ENCODE peak calls at places on chromosome 13, in eight cellular contexts. M is Panc1; Q is activated gamma-delta T cell treated with anti-CD3 and anti-CD28 coated beads, Interleukin-2, amount 50 U/mL, for 16 hours; U is memory B cell; G is psoas muscle; V is activated CD4-positive, CD25-positive, alpha-beta regulatory T cell; J is cardiac muscle cell; R is activated T-cell treated with anti-CD3 and anti-CD28 coated beads for 1 hour. X is an unnamed sample.

GRCh38 chr13:96075953-96076543 is 13.9 kb upstream of the HS6ST3 start:
- DNase-seq in M (no peak), Q (no peak), U (no peak), G (no peak), V (no peak), J (peak; percentile 48), R (no peak), X (no peak)

GRCh38 chr13:113209336-113209879 is at the start of gene CUL4A:
- DNase-seq in M (no peak), Q (peak; percentile 54), U (no peak), G (peak; percentile 84), V (peak; percentile 49), J (peak; percentile 82), R (peak; percentile 64), X (peak; percentile 61)

GRCh38 chr13:79491715-79492114 is 10.8 kb downstream of the NDFIP2 start:
- DNase-seq in M (no peak), Q (no peak), U (no peak), G (no peak), V (no peak), J (peak; percentile 74), R (no peak), X (no peak)

GRCh38 chr13:54742984-54743383 is 1714.4 kb downstream of the OLFM4 start:
- DNase-seq in M (no peak), Q (no peak), U (no peak), G (no peak), V (no peak), J (no peak), R (no peak), X (no peak)

GRCh38 chr13:59746291-59746962 is 417.3 kb downstream of the DIAPH3 start:
- DNase-seq in M (no peak), Q (no peak), U (no peak), G (no peak), V (no peak), J (peak; percentile 21), R (no peak), X (no peak)

GRCh38 chr13:43054803-43055802 is 31.7 kb downstream of the DNAJC15 start:
- DNase-seq in M (no peak), Q (no peak), U (no peak), G (no peak), V (no peak), J (peak; percentile 88), R (no peak), X (no peak)

GRCh38 chr13:50370303-50370950 is 355.2 kb downstream of the KCNRG start:
- DNase-seq in M (no peak), Q (no peak), U (no peak), G (no peak), V (no peak), J (no peak), R (no peak), X (no peak)

GRCh38 chr13:72963762-72964161 is 95.0 kb upstream of the KLF5 start:
- DNase-seq in M (no peak), Q (no peak), U (no peak), G (no peak), V (no peak), J (no peak), R (no peak), X (no peak)

GRCh38 chr13:49410006-49410405 is 33.9 kb downstream of the CAB39L start:
- DNase-seq in M (no peak), Q (no peak), U (no peak), G (no peak), V (no peak), J (no peak), R (no peak), X (no peak)

GRCh38 chr13:98810746-98811145 is 58.3 kb upstream of the SLC15A1 start:
- DNase-seq in M (no peak), Q (no peak), U (no peak), G (no peak), V (no peak), J (no peak), R (no peak), X (no peak)

GRCh38 chr13:31767175-31767900 is 28.0 kb downstream of the RXFP2 start:
- DNase-seq in M (no peak), Q (no peak), U (no peak), G (no peak), V (no peak), J (peak; percentile 88), R (no peak), X (no peak)

GRCh38 chr13:41456768-41457588 is at the start of gene RGCC:
- DNase-seq in M (no peak), Q (peak; percentile 87), U (peak; percentile 75), G (peak; percentile 83), V (peak; percentile 84), J (peak; percentile 43), R (peak; percentile 92), X (peak; percentile 80)

GRCh38 chr13:71964491-71965108 is 97.6 kb upstream of the DACH1 start:
- DNase-seq in M (no peak), Q (no peak), U (no peak), G (no peak), V (no peak), J (no peak), R (no peak), X (no peak)

GRCh38 chr13:102948006-102948405 is 102.2 kb downstream of the ERCC5 start:
- DNase-seq in M (no peak), Q (no peak), U (no peak), G (no peak), V (no peak), J (peak; percentile 10), R (no peak), X (no peak)

GRCh38 chr13:91181892-91182291 is 165.6 kb upstream of the MIR17HG start:
- DNase-seq in M (no peak), Q (no peak), U (no peak), G (no peak), V (no peak), J (no peak), R (no peak), X (no peak)

GRCh38 chr13:69274231-69274630 is 833.4 kb upstream of the ATXN8OS start:
- DNase-seq in M (no peak), Q (no peak), U (no peak), G (no peak), V (no peak), J (no peak), R (no peak), X (no peak)

GRCh38 chr13:112366907-112367646 is 9.1 kb upstream of the SPACA7 start:
- DNase-seq in M (no peak), Q (no peak), U (no peak), G (no peak), V (no peak), J (no peak), R (no peak), X (no peak)

GRCh38 chr13:58855283-58855682 is 1223.7 kb downstream of the PCDH17 start:
- DNase-seq in M (no peak), Q (no peak), U (no peak), G (no peak), V (no peak), J (no peak), R (no peak), X (no peak)

GRCh38 chr13:37868691-37869505 is 674 bp downstream of the TRPC4 start:
- DNase-seq in M (no peak), Q (no peak), U (no peak), G (no peak), V (no peak), J (peak; percentile 72), R (no peak), X (no peak)

GRCh38 chr13:66210677-66211076 is 1019.5 kb downstream of the PCDH9 start:
- DNase-seq in M (peak; percentile 54), Q (no peak), U (no peak), G (no peak), V (no peak), J (peak; percentile 90), R (no peak), X (no peak)

GRCh38 chr13:30934381-30934780 is 1.9 kb downstream of the TEX26 start:
- DNase-seq in M (no peak), Q (no peak), U (no peak), G (no peak), V (no peak), J (no peak), R (no peak), X (no peak)

GRCh38 chr13:23707674-23708073 is 137.5 kb downstream of the TNFRSF19 start:
- DNase-seq in M (no peak), Q (no peak), U (no peak), G (no peak), V (no peak), J (peak; percentile 54), R (no peak), X (no peak)

GRCh38 chr13:106287351-106287750 is 248.1 kb downstream of the EFNB2 start:
- DNase-seq in M (no peak), Q (no peak), U (no peak), G (no peak), V (no peak), J (no peak), R (no peak), X (no peak)

GRCh38 chr13:110615322-110616102 is at the start of gene NAXD:
- DNase-seq in M (peak; percentile 32), Q (peak; percentile 54), U (peak; percentile 61), G (peak; percentile 96), V (peak; percentile 64), J (peak; percentile 97), R (peak; percentile 60), X (peak; percentile 98)

GRCh38 chr13:113837554-113838355 is 26.1 kb downstream of the GAS6 start:
- DNase-seq in M (no peak), Q (no peak), U (no peak), G (peak; percentile 96), V (no peak), J (peak; percentile 98), R (no peak), X (no peak)

GRCh38 chr13:36074659-36075058 is 56.5 kb downstream of the DCLK1 start:
- DNase-seq in M (no peak), Q (no peak), U (no peak), G (no peak), V (no peak), J (peak; percentile 30), R (no peak), X (no peak)

GRCh38 chr13:98525852-98526512 is 50.9 kb downstream of the STK24 start:
- DNase-seq in M (no peak), Q (no peak), U (no peak), G (no peak), V (no peak), J (no peak), R (no peak), X (no peak)

GRCh38 chr13:99322297-99323103 is 15.3 kb upstream of the GPR183 start:
- DNase-seq in M (no peak), Q (no peak), U (no peak), G (no peak), V (no peak), J (peak; percentile 70), R (no peak), X (peak; percentile 25)

GRCh38 chr13:107421951-107422350 is 793.4 kb downstream of the LIG4 start:
- DNase-seq in M (no peak), Q (no peak), U (no peak), G (no peak), V (no peak), J (peak; percentile 20), R (no peak), X (no peak)

GRCh38 chr13:74243637-74244526 is 109.7 kb upstream of the KLF12 start:
- DNase-seq in M (no peak), Q (no peak), U (no peak), G (no peak), V (no peak), J (peak; percentile 51), R (no peak), X (no peak)

GRCh38 chr13:39577833-39578232 is 25.2 kb downstream of the LHFPL6 start:
- DNase-seq in M (no peak), Q (no peak), U (no peak), G (no peak), V (no peak), J (no peak), R (no peak), X (no peak)

GRCh38 chr13:45328661-45329105 is 12.3 kb downstream of the TPT1 start:
- DNase-seq in M (no peak), Q (no peak), U (no peak), G (no peak), V (no peak), J (peak; percentile 88), R (no peak), X (no peak)

GRCh38 chr13:100394005-100394695 is 194.4 kb downstream of the GGACT start:
- DNase-seq in M (peak; percentile 50), Q (no peak), U (no peak), G (no peak), V (no peak), J (peak; percentile 61), R (no peak), X (no peak)

GRCh38 chr13:100176781-100177389 is 88.0 kb downstream of the PCCA start:
- DNase-seq in M (no peak), Q (no peak), U (no peak), G (no peak), V (no peak), J (peak; percentile 68), R (no peak), X (no peak)

X was measured in GM12891.